ENCODE peak calls at places on chromosomes 5 and 9, in five cellular contexts. Z, S, D, P and L are unnamed samples.

GRCh38 chr5:78417026-78417425 is 56.6 kb downstream of the SCAMP1 start:
- DNase-seq in P (no peak), D (peak; percentile 72), Z (no peak), S (no peak), L (no peak)

GRCh38 chr9:127498298-127498697 is 47.0 kb downstream of the LRSAM1 start:
- DNase-seq in Z (no peak), P (no peak), D (no peak), S (no peak), L (no peak)

GRCh38 chr5:98839469-98840383 is 66.3 kb downstream of the RGMB start:
- DNase-seq in S (no peak), D (peak; percentile 42), Z (no peak), P (no peak), L (peak; percentile 49)

GRCh38 chr9:112174965-112175795 is at the start of gene SUSD1:
- DNase-seq in D (peak; percentile 70), S (peak; percentile 70), Z (peak; percentile 33), P (peak; percentile 37), L (peak; percentile 52)

GRCh38 chr5:158718738-158719505 is 380.8 kb downstream of the EBF1 start:
- DNase-seq in P (peak; percentile 42), Z (no peak), D (no peak), S (no peak), L (no peak)

GRCh38 chr5:23631283-23632045 is 124.1 kb downstream of the PRDM9 start:
- DNase-seq in D (peak; percentile 45), P (peak; percentile 25), S (no peak), Z (no peak), L (no peak)

GRCh38 chr5:137666109-137666850 is 69.6 kb downstream of the KLHL3 start:
- DNase-seq in Z (no peak), P (no peak), S (no peak), D (no peak), L (no peak)

GRCh38 chr9:128712451-128713410 is 10.4 kb downstream of the PKN3 start:
- DNase-seq in Z (no peak), S (no peak), D (no peak), P (no peak), L (peak; percentile 24)

GRCh38 chr5:173902743-173903142 is 14.6 kb downstream of the CPEB4 start:
- DNase-seq in S (no peak), D (no peak), Z (no peak), P (no peak), L (no peak)

GRCh38 chr5:8844206-8844605 is 701.7 kb downstream of the SEMA5A start:
- DNase-seq in S (no peak), D (no peak), Z (no peak), P (no peak), L (no peak)

GRCh38 chr5:42636425-42636824 is 120.2 kb upstream of the CCDC152 start:
- DNase-seq in D (peak; percentile 55), P (no peak), Z (no peak), S (no peak), L (no peak)

GRCh38 chr5:54702470-54702869 is 184.9 kb downstream of the SNX18 start:
- DNase-seq in P (peak; percentile 62), Z (no peak), D (no peak), S (no peak), L (no peak)

GRCh38 chr5:7087719-7088297 is 308.1 kb upstream of the ADCY2 start:
- DNase-seq in Z (no peak), D (no peak), S (no peak), P (no peak), L (peak; percentile 67)

GRCh38 chr5:87266914-87267573 is 639 bp upstream of the RASA1 start:
- DNase-seq in S (no peak), Z (no peak), D (no peak), P (no peak), L (no peak)

GRCh38 chr9:129109952-129110739 is 447 bp downstream of the CRAT start:
- DNase-seq in Z (peak; percentile 46), S (peak; percentile 65), P (peak; percentile 70), D (peak; percentile 60), L (no peak)

GRCh38 chr9:89810434-89810833 is 205.6 kb downstream of the GADD45G start:
- DNase-seq in D (no peak), S (no peak), P (peak; percentile 15), Z (no peak), L (no peak)

GRCh38 chr5:121704291-121704690 is 147.4 kb upstream of the FTMT start:
- DNase-seq in D (no peak), Z (no peak), S (no peak), P (no peak), L (no peak)

GRCh38 chr9:21708225-21708624 is 94.2 kb upstream of the MTAP start:
- DNase-seq in D (no peak), P (no peak), Z (no peak), S (no peak), L (no peak)

GRCh38 chr5:154378134-154378533 is 67.7 kb upstream of the SAP30L start:
- DNase-seq in Z (no peak), P (no peak), D (no peak), S (no peak), L (no peak)

GRCh38 chr5:41735213-41735612 is 135.0 kb downstream of the OXCT1 start:
- DNase-seq in Z (no peak), S (no peak), P (no peak), D (no peak), L (no peak)

GRCh38 chr5:26833596-26833995 is 204.8 kb downstream of the CDH9 start:
- DNase-seq in Z (no peak), D (no peak), S (no peak), P (peak; percentile 3), L (no peak)

DNA sequence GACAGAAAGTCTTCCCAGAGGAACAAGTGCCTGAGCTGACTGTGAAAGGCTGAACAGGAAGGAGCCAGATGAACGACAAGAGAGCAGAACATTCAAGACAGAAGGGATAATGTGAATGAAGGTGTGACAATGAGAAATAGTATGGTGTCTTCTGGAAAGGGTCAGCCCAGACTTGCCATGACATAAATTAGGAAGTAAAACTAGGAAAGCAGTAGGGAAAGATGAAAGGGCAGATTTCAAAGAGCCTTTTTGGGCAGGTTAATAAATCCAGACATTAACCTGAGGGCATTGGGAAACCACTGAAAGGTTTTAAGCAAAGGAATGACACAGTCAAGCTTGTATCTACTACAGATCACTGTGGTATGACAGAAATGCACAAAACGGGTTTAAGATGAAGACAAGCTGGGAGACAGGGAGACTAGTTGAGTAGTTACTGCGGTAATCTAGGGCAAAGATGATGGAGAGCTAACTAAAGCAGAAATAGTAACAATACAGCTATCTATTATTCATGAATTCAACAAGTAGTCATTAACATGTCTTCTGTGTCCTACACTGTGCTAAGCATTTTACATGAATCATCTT is 580.9 kb upstream of the WWC1 start:
- DNase-seq in P (no peak), Z (no peak), D (peak; percentile 95), S (no peak), L (no peak)
- H2BK12ac ChIP-seq in P (no peak overlapping the region), Z (no peak overlapping the region), D (no peak overlapping the region), S (no peak overlapping the region), L (no peak overlapping the region)

DNA sequence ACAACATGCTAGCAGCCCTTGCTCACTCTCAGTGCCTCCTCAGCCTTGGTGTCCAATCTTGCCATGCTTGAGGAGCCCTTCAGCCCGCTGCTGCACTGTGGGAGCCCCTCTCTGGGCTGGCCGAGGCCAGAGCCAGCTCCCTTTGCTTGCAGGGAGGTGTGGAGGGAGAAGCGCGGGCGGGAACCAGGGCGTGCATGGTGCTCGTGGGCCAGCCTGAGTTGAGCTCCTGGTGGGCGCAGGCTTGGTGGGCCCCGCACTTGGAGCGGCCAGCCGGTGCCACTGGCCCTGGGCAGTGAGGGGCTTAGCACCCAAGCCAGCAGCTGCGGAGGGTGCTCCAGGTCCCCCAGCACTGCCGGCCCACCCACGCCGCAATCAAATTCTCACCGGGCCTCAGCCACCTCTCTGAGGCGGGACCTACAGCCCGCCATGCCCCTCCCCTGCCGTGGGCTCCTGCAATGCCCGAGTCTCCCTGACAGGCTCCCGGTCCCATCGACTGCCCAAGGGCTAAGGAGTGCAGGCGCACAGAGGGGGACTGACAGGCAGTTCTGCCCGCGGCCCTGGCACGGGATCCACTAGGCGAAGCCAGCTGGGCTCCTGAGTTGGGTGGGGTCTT is 333.5 kb downstream of the KCNN2 start:
- DNase-seq in Z (no peak), P (no peak), S (no peak), D (no peak), L (no peak)
- H3K9me3 ChIP-seq in Z (no peaks in the 10 kb centered on the region), P (peaks cover 15% of the 10 kb centered on the region), S (peaks cover 18% of the 10 kb centered on the region), D (peaks cover 6% of the 10 kb centered on the region), L (no peaks in the 10 kb centered on the region)

GRCh38 chr5:13830536-13830935 is 114.0 kb downstream of the DNAH5 start:
- DNase-seq in Z (no peak), S (no peak), D (no peak), P (no peak), L (no peak)
- H2BK12ac ChIP-seq in Z (no peak overlapping the region), S (no peak overlapping the region), D (no peak overlapping the region), P (no peak overlapping the region), L (no peak overlapping the region)

GRCh38 chr9:84617415-84617814 is 52.1 kb upstream of the NTRK2 start:
- DNase-seq in Z (no peak), P (no peak), S (no peak), D (no peak), L (no peak)
- H3K9me3 ChIP-seq in Z (no peaks in the 10 kb centered on the region), P (no peaks in the 10 kb centered on the region), S (no peaks in the 10 kb centered on the region), D (no peaks in the 10 kb centered on the region), L (no peaks in the 10 kb centered on the region)

GRCh38 chr9:2385746-2386145 is 235.8 kb upstream of the VLDLR start:
- DNase-seq in S (no peak), D (no peak), P (no peak), Z (no peak), L (no peak)

GRCh38 chr9:2390028-2390427 is 231.6 kb upstream of the VLDLR start:
- DNase-seq in D (peak; percentile 64), Z (no peak), S (no peak), P (no peak), L (no peak)

GRCh38 chr9:2389404-2389803 is 232.2 kb upstream of the VLDLR start:
- DNase-seq in S (no peak), Z (no peak), D (peak; percentile 73), P (no peak), L (no peak)
- H2BK12ac ChIP-seq in S (no peak overlapping the region), Z (no peak overlapping the region), D (no peak overlapping the region), P (no peak overlapping the region), L (no peak overlapping the region)

DNA sequence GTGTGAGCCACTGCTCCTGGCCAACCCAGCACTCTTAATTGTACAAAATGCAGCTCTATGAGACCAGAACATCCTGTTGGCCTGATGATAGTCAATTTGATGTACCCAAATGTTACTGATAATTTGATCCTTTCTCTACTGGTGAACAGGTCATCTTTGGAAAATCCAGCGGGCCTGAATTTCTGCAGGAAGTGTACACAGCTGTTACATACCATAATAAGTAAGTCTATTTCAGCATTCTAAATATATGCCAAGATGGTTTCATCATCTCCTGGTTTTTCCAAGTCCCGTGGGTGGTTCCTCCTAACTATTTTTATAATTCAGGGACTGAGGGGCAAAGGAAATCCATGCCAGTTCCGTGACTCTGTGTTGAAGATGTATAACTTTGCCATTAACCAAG is 155.4 kb downstream of the DOCK8 start:
- DNase-seq in D (no peak), P (no peak), Z (no peak), S (no peak), L (no peak)
- H3K9me3 ChIP-seq in D (no peaks in the 10 kb centered on the region), P (no peaks in the 10 kb centered on the region), Z (no peaks in the 10 kb centered on the region), S (no peaks in the 10 kb centered on the region), L (no peaks in the 10 kb centered on the region)

GRCh38 chr9:74729129-74729710 is 158.5 kb downstream of the TRPM6 start:
- DNase-seq in D (no peak), P (no peak), Z (peak; percentile 14), S (no peak), L (no peak)
- H2BK12ac ChIP-seq in D (no peak overlapping the region), P (no peak overlapping the region), Z (no peak overlapping the region), S (no peak overlapping the region), L (peak overlapping the region; percentile 94)

DNA sequence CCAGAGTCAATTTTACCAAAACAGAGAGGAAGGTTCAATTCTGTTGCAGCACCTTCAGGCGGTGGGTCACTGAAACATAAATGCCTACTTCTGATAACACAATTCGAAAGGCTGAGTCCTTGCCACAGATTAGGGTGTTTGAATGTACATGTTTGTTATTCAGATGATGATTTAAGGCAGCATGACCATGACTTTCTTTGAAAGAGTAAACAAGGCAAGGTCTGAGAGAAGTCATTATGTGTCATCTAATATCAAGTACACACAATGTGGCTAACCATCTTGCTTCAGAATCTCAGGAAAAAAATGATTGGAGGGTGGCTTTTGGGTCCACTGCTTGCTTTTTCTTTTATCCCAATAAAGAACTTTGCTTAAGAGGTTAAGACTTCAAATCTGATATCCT is 457.5 kb downstream of the TAF11L14 start:
- DNase-seq in Z (no peak), D (no peak), P (no peak), S (no peak), L (no peak)
- H3K9me3 ChIP-seq in Z (no peaks in the 10 kb centered on the region), D (no peaks in the 10 kb centered on the region), P (no peaks in the 10 kb centered on the region), S (no peaks in the 10 kb centered on the region), L (no peaks in the 10 kb centered on the region)